ENCODE peak calls at places on chromosomes 12 and 14, in five cellular contexts. P is omental fat pad; S is A549; I is stimulated activated naive B cell treated with anti-CD40 and anti-IgM and Interleukin-4, amounts not matched to agents 10 μg/mL and 1 μg/mL and 100 μg/mL, for 72 hours; Z is T-helper 17 cell. O is an unnamed sample.

GRCh38 chr14:95311752-95312151 is 8.0 kb downstream of the CLMN start:
- ATAC-seq in P (no peak), S (no peak), I (no peak), Z (no peak), O (no peak)

GRCh38 chr12:128339121-128339520 is 72.2 kb downstream of the TMEM132C start:
- ATAC-seq in P (no peak), S (no peak), I (no peak), Z (no peak), O (no peak)

GRCh38 chr12:52382854-52383253 is 2.6 kb downstream of the KRT84 start:
- ATAC-seq in P (no peak), S (no peak), I (peak), Z (peak), O (no peak)

GRCh38 chr14:50608302-50608851 is 48.4 kb downstream of the ATL1 start:
- ATAC-seq in P (no peak), S (no peak), I (no peak), Z (no peak), O (no peak)

GRCh38 chr12:12992418-12993175 is 7.5 kb downstream of the HEBP1 start:
- ATAC-seq in P (peak), S (peak), I (no peak), Z (no peak), O (peak)

GRCh38 chr14:67004521-67004920 is 184.7 kb upstream of the GARIN2 start:
- ATAC-seq in P (no peak), S (no peak), I (no peak), Z (no peak), O (no peak)

GRCh38 chr14:57061009-57061711 is 207.5 kb downstream of the EXOC5 start:
- ATAC-seq in P (no peak), S (no peak), I (no peak), Z (no peak), O (no peak)

GRCh38 chr12:51390457-51391046 is 654 bp downstream of the GALNT6 start:
- ATAC-seq in P (peak), S (no peak), I (peak), Z (no peak), O (no peak)

GRCh38 chr12:118190266-118190665 is 54.3 kb downstream of the PEBP1 start:
- ATAC-seq in P (peak), S (no peak), I (no peak), Z (no peak), O (peak)

GRCh38 chr14:68564236-68564825 is 228.5 kb downstream of the ZFP36L1 start:
- ATAC-seq in P (peak), S (no peak), I (no peak), Z (no peak), O (no peak)

GRCh38 chr14:90788031-90788430 is 28.2 kb downstream of the TTC7B start:
- ATAC-seq in P (no peak), S (no peak), I (peak), Z (no peak), O (peak)

GRCh38 chr14:60632777-60633176 is 16.5 kb downstream of the SIX1 start:
- ATAC-seq in P (no peak), S (no peak), I (peak), Z (peak), O (no peak)

GRCh38 chr12:109952873-109953272 is 43.3 kb downstream of the GIT2 start:
- ATAC-seq in P (no peak), S (no peak), I (no peak), Z (no peak), O (no peak)

GRCh38 chr14:65301862-65302539 is 110.5 kb upstream of the FUT8 start:
- ATAC-seq in P (no peak), S (no peak), I (peak), Z (peak), O (no peak)

GRCh38 chr12:65962921-65963883 is 138.9 kb downstream of the HMGA2 start:
- ATAC-seq in P (no peak), S (peak), I (peak), Z (no peak), O (no peak)

GRCh38 chr12:23536293-23536692 is 413.2 kb downstream of the SOX5 start:
- ATAC-seq in P (no peak), S (no peak), I (peak), Z (no peak), O (no peak)

GRCh38 chr12:100453953-100454352 is 19.7 kb upstream of the NR1H4 start:
- ATAC-seq in P (no peak), S (no peak), I (no peak), Z (no peak), O (no peak)

GRCh38 chr12:58500399-58500798 is 419.9 kb downstream of the LRIG3 start:
- ATAC-seq in P (no peak), S (no peak), I (no peak), Z (no peak), O (no peak)

GRCh38 chr12:15982071-15982470 is 70.9 kb downstream of the DERA start:
- ATAC-seq in P (no peak), S (no peak), I (no peak), Z (no peak), O (no peak)

GRCh38 chr12:39490500-39491276 is 47.8 kb upstream of the KIF21A start:
- ATAC-seq in P (peak), S (peak), I (no peak), Z (no peak), O (no peak)

GRCh38 chr14:28577711-28578131 is 188.9 kb upstream of the FOXG1 start:
- ATAC-seq in P (no peak), S (peak), I (no peak), Z (no peak), O (no peak)

GRCh38 chr12:18887368-18887767 is 149.4 kb downstream of the CAPZA3 start:
- ATAC-seq in P (no peak), S (no peak), I (no peak), Z (no peak), O (peak)

GRCh38 chr12:112218150-112218549 is 92.8 kb downstream of the TRAFD1 start:
- ATAC-seq in P (no peak), S (no peak), I (no peak), Z (no peak), O (no peak)

GRCh38 chr14:96131836-96132235 is 72.8 kb upstream of the BDKRB2 start:
- ATAC-seq in P (no peak), S (no peak), I (peak), Z (no peak), O (no peak)

GRCh38 chr14:105483300-105484068 is 3.2 kb upstream of the CRIP1 start:
- ATAC-seq in P (no peak), S (no peak), I (no peak), Z (no peak), O (no peak)

GRCh38 chr12:98440165-98440581 is 75.2 kb upstream of the TMPO start:
- ATAC-seq in P (peak), S (peak), I (no peak), Z (peak), O (peak)

GRCh38 chr12:115267464-115267863 is 583.5 kb upstream of the TBX3 start:
- ATAC-seq in P (no peak), S (no peak), I (no peak), Z (no peak), O (peak)

GRCh38 chr14:53528114-53528513 is 375.0 kb upstream of the DDHD1 start:
- ATAC-seq in P (no peak), S (no peak), I (no peak), Z (no peak), O (peak)

GRCh38 chr14:102440392-102440791 is 69.2 kb downstream of the ANKRD9 start:
- ATAC-seq in P (no peak), S (no peak), I (no peak), Z (no peak), O (no peak)

GRCh38 chr12:65937181-65937641 is 112.9 kb downstream of the HMGA2 start:
- ATAC-seq in P (no peak), S (no peak), I (no peak), Z (no peak), O (no peak)

GRCh38 chr12:67515679-67516363 is 132.7 kb upstream of the DYRK2 start:
- ATAC-seq in P (no peak), S (no peak), I (peak), Z (peak), O (no peak)

GRCh38 chr12:530871-531270 is 71.1 kb downstream of the B4GALNT3 start:
- ATAC-seq in P (no peak), S (no peak), I (no peak), Z (no peak), O (no peak)

GRCh38 chr12:52320784-52321400 is at the start of gene KRT83:
- ATAC-seq in P (no peak), S (no peak), I (no peak), Z (no peak), O (no peak)

GRCh38 chr14:103724116-103724515 is 8.5 kb downstream of the ZFYVE21 start:
- ATAC-seq in P (peak), S (no peak), I (no peak), Z (no peak), O (peak)

GRCh38 chr14:103118019-103118662 is 5.1 kb upstream of the TNFAIP2 start:
- ATAC-seq in P (peak), S (no peak), I (no peak), Z (no peak), O (peak)